ENCODE peak calls at places on chromosomes 2 and 18, in five cellular contexts. One of them, this sample, is unnamed.

GRCh38 chr2:46034535-46034934 is 262.7 kb upstream of the EPAS1 start:
- DNase-seq in activated CD4-positive, CD25-positive, alpha-beta regulatory T cell: no peak
- DNase-seq in activated CD4-positive, alpha-beta T cell treated with anti-CD3 and anti-CD28 coated beads, Interleukin-2, amount 50 U/mL, for 1 hour: no peak
- DNase-seq in naive thymus-derived CD8-positive, alpha-beta T cell: no peak
- DNase-seq in mucosa of gallbladder: no peak
- DNase-seq in this sample: no peak

GRCh38 chr18:70036771-70037452 is 89.2 kb upstream of the CD226 start:
- DNase-seq in activated CD4-positive, CD25-positive, alpha-beta regulatory T cell: no peak
- DNase-seq in activated CD4-positive, alpha-beta T cell treated with anti-CD3 and anti-CD28 coated beads, Interleukin-2, amount 50 U/mL, for 1 hour: no peak
- DNase-seq in naive thymus-derived CD8-positive, alpha-beta T cell: no peak
- DNase-seq in mucosa of gallbladder: no peak
- DNase-seq in this sample: no peak

GRCh38 chr2:75602724-75603342 is 42.1 kb upstream of the EVA1A start:
- DNase-seq in activated CD4-positive, CD25-positive, alpha-beta regulatory T cell: no peak
- DNase-seq in activated CD4-positive, alpha-beta T cell treated with anti-CD3 and anti-CD28 coated beads, Interleukin-2, amount 50 U/mL, for 1 hour: no peak
- DNase-seq in naive thymus-derived CD8-positive, alpha-beta T cell: no peak
- DNase-seq in mucosa of gallbladder: peak
- DNase-seq in this sample: no peak

GRCh38 chr2:137252934-137253333 is 487.6 kb downstream of the THSD7B start:
- DNase-seq in activated CD4-positive, CD25-positive, alpha-beta regulatory T cell: no peak
- DNase-seq in activated CD4-positive, alpha-beta T cell treated with anti-CD3 and anti-CD28 coated beads, Interleukin-2, amount 50 U/mL, for 1 hour: no peak
- DNase-seq in naive thymus-derived CD8-positive, alpha-beta T cell: no peak
- DNase-seq in mucosa of gallbladder: no peak
- DNase-seq in this sample: no peak

GRCh38 chr2:19667085-19667484 is 234.7 kb downstream of the TTC32 start:
- DNase-seq in activated CD4-positive, CD25-positive, alpha-beta regulatory T cell: no peak
- DNase-seq in activated CD4-positive, alpha-beta T cell treated with anti-CD3 and anti-CD28 coated beads, Interleukin-2, amount 50 U/mL, for 1 hour: no peak
- DNase-seq in naive thymus-derived CD8-positive, alpha-beta T cell: no peak
- DNase-seq in mucosa of gallbladder: no peak
- DNase-seq in this sample: no peak

GRCh38 chr18:25650201-25650941 is 298.4 kb upstream of the ZNF521 start:
- DNase-seq in activated CD4-positive, CD25-positive, alpha-beta regulatory T cell: no peak
- DNase-seq in activated CD4-positive, alpha-beta T cell treated with anti-CD3 and anti-CD28 coated beads, Interleukin-2, amount 50 U/mL, for 1 hour: no peak
- DNase-seq in naive thymus-derived CD8-positive, alpha-beta T cell: no peak
- DNase-seq in mucosa of gallbladder: no peak
- DNase-seq in this sample: no peak

GRCh38 chr2:10709290-10709939 is 12.0 kb upstream of the ATP6V1C2 start:
- DNase-seq in activated CD4-positive, CD25-positive, alpha-beta regulatory T cell: no peak
- DNase-seq in activated CD4-positive, alpha-beta T cell treated with anti-CD3 and anti-CD28 coated beads, Interleukin-2, amount 50 U/mL, for 1 hour: no peak
- DNase-seq in naive thymus-derived CD8-positive, alpha-beta T cell: no peak
- DNase-seq in mucosa of gallbladder: no peak
- DNase-seq in this sample: no peak

GRCh38 chr2:240205763-240206162 is 65.3 kb upstream of the OTOS start:
- DNase-seq in activated CD4-positive, CD25-positive, alpha-beta regulatory T cell: no peak
- DNase-seq in activated CD4-positive, alpha-beta T cell treated with anti-CD3 and anti-CD28 coated beads, Interleukin-2, amount 50 U/mL, for 1 hour: no peak
- DNase-seq in naive thymus-derived CD8-positive, alpha-beta T cell: no peak
- DNase-seq in mucosa of gallbladder: no peak
- DNase-seq in this sample: no peak

GRCh38 chr2:127348421-127349000 is 39.3 kb downstream of the MAP3K2 start:
- DNase-seq in activated CD4-positive, CD25-positive, alpha-beta regulatory T cell: no peak
- DNase-seq in activated CD4-positive, alpha-beta T cell treated with anti-CD3 and anti-CD28 coated beads, Interleukin-2, amount 50 U/mL, for 1 hour: no peak
- DNase-seq in naive thymus-derived CD8-positive, alpha-beta T cell: no peak
- DNase-seq in mucosa of gallbladder: no peak
- DNase-seq in this sample: no peak

GRCh38 chr2:234996467-234997270 is 44.9 kb downstream of the SH3BP4 start:
- DNase-seq in activated CD4-positive, CD25-positive, alpha-beta regulatory T cell: no peak
- DNase-seq in activated CD4-positive, alpha-beta T cell treated with anti-CD3 and anti-CD28 coated beads, Interleukin-2, amount 50 U/mL, for 1 hour: no peak
- DNase-seq in naive thymus-derived CD8-positive, alpha-beta T cell: no peak
- DNase-seq in mucosa of gallbladder: no peak
- DNase-seq in this sample: no peak

GRCh38 chr18:49021076-49021432 is 70.3 kb upstream of the SMAD7 start:
- DNase-seq in activated CD4-positive, CD25-positive, alpha-beta regulatory T cell: no peak
- DNase-seq in activated CD4-positive, alpha-beta T cell treated with anti-CD3 and anti-CD28 coated beads, Interleukin-2, amount 50 U/mL, for 1 hour: no peak
- DNase-seq in naive thymus-derived CD8-positive, alpha-beta T cell: no peak
- DNase-seq in mucosa of gallbladder: no peak
- DNase-seq in this sample: no peak

GRCh38 chr18:9771261-9771976 is 63.3 kb downstream of the RAB31 start:
- DNase-seq in activated CD4-positive, CD25-positive, alpha-beta regulatory T cell: no peak
- DNase-seq in activated CD4-positive, alpha-beta T cell treated with anti-CD3 and anti-CD28 coated beads, Interleukin-2, amount 50 U/mL, for 1 hour: peak
- DNase-seq in naive thymus-derived CD8-positive, alpha-beta T cell: peak
- DNase-seq in mucosa of gallbladder: peak
- DNase-seq in this sample: peak

GRCh38 chr2:238459081-238459629 is 32.4 kb downstream of the ASB1 start:
- DNase-seq in activated CD4-positive, CD25-positive, alpha-beta regulatory T cell: no peak
- DNase-seq in activated CD4-positive, alpha-beta T cell treated with anti-CD3 and anti-CD28 coated beads, Interleukin-2, amount 50 U/mL, for 1 hour: no peak
- DNase-seq in naive thymus-derived CD8-positive, alpha-beta T cell: no peak
- DNase-seq in mucosa of gallbladder: peak
- DNase-seq in this sample: no peak

GRCh38 chr2:224954980-224955379 is 87.3 kb downstream of the DOCK10 start:
- DNase-seq in activated CD4-positive, CD25-positive, alpha-beta regulatory T cell: no peak
- DNase-seq in activated CD4-positive, alpha-beta T cell treated with anti-CD3 and anti-CD28 coated beads, Interleukin-2, amount 50 U/mL, for 1 hour: no peak
- DNase-seq in naive thymus-derived CD8-positive, alpha-beta T cell: no peak
- DNase-seq in mucosa of gallbladder: no peak
- DNase-seq in this sample: no peak

GRCh38 chr2:96138146-96139145 is at the start of gene ASTL:
- DNase-seq in activated CD4-positive, CD25-positive, alpha-beta regulatory T cell: peak
- DNase-seq in activated CD4-positive, alpha-beta T cell treated with anti-CD3 and anti-CD28 coated beads, Interleukin-2, amount 50 U/mL, for 1 hour: peak
- DNase-seq in naive thymus-derived CD8-positive, alpha-beta T cell: peak
- DNase-seq in mucosa of gallbladder: peak
- DNase-seq in this sample: peak

GRCh38 chr2:200661477-200661876 is 75.7 kb downstream of the AOX1 start:
- DNase-seq in activated CD4-positive, CD25-positive, alpha-beta regulatory T cell: no peak
- DNase-seq in activated CD4-positive, alpha-beta T cell treated with anti-CD3 and anti-CD28 coated beads, Interleukin-2, amount 50 U/mL, for 1 hour: no peak
- DNase-seq in naive thymus-derived CD8-positive, alpha-beta T cell: no peak
- DNase-seq in mucosa of gallbladder: no peak
- DNase-seq in this sample: no peak

GRCh38 chr2:149857344-149857743 is 269.8 kb upstream of the MMADHC start:
- DNase-seq in activated CD4-positive, CD25-positive, alpha-beta regulatory T cell: no peak
- DNase-seq in activated CD4-positive, alpha-beta T cell treated with anti-CD3 and anti-CD28 coated beads, Interleukin-2, amount 50 U/mL, for 1 hour: no peak
- DNase-seq in naive thymus-derived CD8-positive, alpha-beta T cell: no peak
- DNase-seq in mucosa of gallbladder: no peak
- DNase-seq in this sample: no peak

GRCh38 chr2:185291035-185291647 is 447.5 kb upstream of the FSIP2 start:
- DNase-seq in activated CD4-positive, CD25-positive, alpha-beta regulatory T cell: no peak
- DNase-seq in activated CD4-positive, alpha-beta T cell treated with anti-CD3 and anti-CD28 coated beads, Interleukin-2, amount 50 U/mL, for 1 hour: no peak
- DNase-seq in naive thymus-derived CD8-positive, alpha-beta T cell: no peak
- DNase-seq in mucosa of gallbladder: peak
- DNase-seq in this sample: no peak

GRCh38 chr2:43105586-43106562 is 120.5 kb downstream of the ZFP36L2 start:
- DNase-seq in activated CD4-positive, CD25-positive, alpha-beta regulatory T cell: no peak
- DNase-seq in activated CD4-positive, alpha-beta T cell treated with anti-CD3 and anti-CD28 coated beads, Interleukin-2, amount 50 U/mL, for 1 hour: no peak
- DNase-seq in naive thymus-derived CD8-positive, alpha-beta T cell: no peak
- DNase-seq in mucosa of gallbladder: peak
- DNase-seq in this sample: no peak

GRCh38 chr2:54502731-54503130 is 46.6 kb downstream of the SPTBN1 start:
- DNase-seq in activated CD4-positive, CD25-positive, alpha-beta regulatory T cell: no peak
- DNase-seq in activated CD4-positive, alpha-beta T cell treated with anti-CD3 and anti-CD28 coated beads, Interleukin-2, amount 50 U/mL, for 1 hour: no peak
- DNase-seq in naive thymus-derived CD8-positive, alpha-beta T cell: no peak
- DNase-seq in mucosa of gallbladder: no peak
- DNase-seq in this sample: no peak

GRCh38 chr2:1992280-1992679 is 248.0 kb upstream of the PXDN start:
- DNase-seq in activated CD4-positive, CD25-positive, alpha-beta regulatory T cell: no peak
- DNase-seq in activated CD4-positive, alpha-beta T cell treated with anti-CD3 and anti-CD28 coated beads, Interleukin-2, amount 50 U/mL, for 1 hour: no peak
- DNase-seq in naive thymus-derived CD8-positive, alpha-beta T cell: no peak
- DNase-seq in mucosa of gallbladder: no peak
- DNase-seq in this sample: no peak

GRCh38 chr18:13335903-13336302 is 117.3 kb downstream of the LDLRAD4 start:
- DNase-seq in activated CD4-positive, CD25-positive, alpha-beta regulatory T cell: no peak
- DNase-seq in activated CD4-positive, alpha-beta T cell treated with anti-CD3 and anti-CD28 coated beads, Interleukin-2, amount 50 U/mL, for 1 hour: no peak
- DNase-seq in naive thymus-derived CD8-positive, alpha-beta T cell: no peak
- DNase-seq in mucosa of gallbladder: no peak
- DNase-seq in this sample: no peak

GRCh38 chr2:43276962-43277383 is 50.6 kb upstream of the ZFP36L2 start:
- DNase-seq in activated CD4-positive, CD25-positive, alpha-beta regulatory T cell: no peak
- DNase-seq in activated CD4-positive, alpha-beta T cell treated with anti-CD3 and anti-CD28 coated beads, Interleukin-2, amount 50 U/mL, for 1 hour: no peak
- DNase-seq in naive thymus-derived CD8-positive, alpha-beta T cell: no peak
- DNase-seq in mucosa of gallbladder: no peak
- DNase-seq in this sample: no peak

GRCh38 chr2:119142822-119143221 is 15.7 kb downstream of the C1QL2 start:
- DNase-seq in activated CD4-positive, CD25-positive, alpha-beta regulatory T cell: no peak
- DNase-seq in activated CD4-positive, alpha-beta T cell treated with anti-CD3 and anti-CD28 coated beads, Interleukin-2, amount 50 U/mL, for 1 hour: no peak
- DNase-seq in naive thymus-derived CD8-positive, alpha-beta T cell: no peak
- DNase-seq in mucosa of gallbladder: no peak
- DNase-seq in this sample: no peak

GRCh38 chr2:203706403-203706802 is at the start of gene CD28:
- DNase-seq in activated CD4-positive, CD25-positive, alpha-beta regulatory T cell: peak
- DNase-seq in activated CD4-positive, alpha-beta T cell treated with anti-CD3 and anti-CD28 coated beads, Interleukin-2, amount 50 U/mL, for 1 hour: peak
- DNase-seq in naive thymus-derived CD8-positive, alpha-beta T cell: peak
- DNase-seq in mucosa of gallbladder: peak
- DNase-seq in this sample: peak

GRCh38 chr2:135694711-135695110 is 46.9 kb upstream of the UBXN4 start:
- DNase-seq in activated CD4-positive, CD25-positive, alpha-beta regulatory T cell: no peak
- DNase-seq in activated CD4-positive, alpha-beta T cell treated with anti-CD3 and anti-CD28 coated beads, Interleukin-2, amount 50 U/mL, for 1 hour: no peak
- DNase-seq in naive thymus-derived CD8-positive, alpha-beta T cell: no peak
- DNase-seq in mucosa of gallbladder: no peak
- DNase-seq in this sample: no peak